ENCODE peak calls at places on chromosome 16, in ten cellular contexts. X is heart left ventricle, V is cardiac fibroblast, O is psoas muscle, N is left lung, R is A549, K is AG04450, S is choroid plexus epithelial cell, H is AG10803, E is BJ. Z is an unnamed sample.

GRCh38 chr16:2043980-2044451 is 3.6 kb downstream of the NTHL1 start:
- DNase-seq in X (no peak), V (no peak), O (no peak), N (peak), R (no peak), K (no peak), S (no peak), H (no peak), E (no peak), Z (no peak)

GRCh38 chr16:80197790-80198201 is 343.0 kb upstream of the DYNLRB2 start:
- DNase-seq in X (no peak), V (peak), O (no peak), N (no peak), R (peak), K (peak), S (peak), H (peak), E (peak), Z (peak)

GRCh38 chr16:88842308-88842756 is 14.4 kb downstream of the GALNS start:
- DNase-seq in X (no peak), V (no peak), O (no peak), N (no peak), R (no peak), K (no peak), S (no peak), H (no peak), E (no peak), Z (no peak)

GRCh38 chr16:56691885-56692284 is 9.6 kb downstream of the MT1X start:
- DNase-seq in X (no peak), V (peak), O (no peak), N (no peak), R (peak), K (no peak), S (peak), H (no peak), E (peak), Z (peak)

GRCh38 chr16:17827313-17827712 is 356.6 kb upstream of the XYLT1 start:
- DNase-seq in X (no peak), V (peak), O (no peak), N (no peak), R (no peak), K (no peak), S (peak), H (peak), E (no peak), Z (peak)

GRCh38 chr16:1174477-1175357 is 21.8 kb downstream of the CACNA1H start:
- DNase-seq in X (no peak), V (no peak), O (no peak), N (no peak), R (no peak), K (no peak), S (peak), H (peak), E (no peak), Z (no peak)

GRCh38 chr16:12754824-12755543 is 48.7 kb downstream of the CPPED1 start:
- DNase-seq in X (no peak), V (peak), O (no peak), N (no peak), R (no peak), K (no peak), S (peak), H (peak), E (no peak), Z (no peak)

GRCh38 chr16:66701061-66701460 is 4.5 kb upstream of the CMTM4 start:
- DNase-seq in X (no peak), V (peak), O (no peak), N (no peak), R (no peak), K (no peak), S (peak), H (no peak), E (no peak), Z (no peak)

GRCh38 chr16:61987474-61988012 is 48.7 kb downstream of the CDH8 start:
- DNase-seq in X (no peak), V (no peak), O (no peak), N (no peak), R (no peak), K (no peak), S (no peak), H (no peak), E (no peak), Z (no peak)

GRCh38 chr16:72590179-72590937 is 418.4 kb upstream of the PMFBP1 start:
- DNase-seq in X (no peak), V (no peak), O (no peak), N (no peak), R (no peak), K (no peak), S (peak), H (peak), E (peak), Z (no peak)

GRCh38 chr16:3038896-3039295 is 2.2 kb upstream of the BICDL2 start:
- DNase-seq in X (no peak), V (no peak), O (no peak), N (no peak), R (no peak), K (no peak), S (no peak), H (no peak), E (no peak), Z (no peak)

GRCh38 chr16:80974649-80975376 is 31.9 kb downstream of the CMC2 start:
- DNase-seq in X (no peak), V (peak), O (no peak), N (no peak), R (no peak), K (no peak), S (peak), H (no peak), E (no peak), Z (no peak)

GRCh38 chr16:7246578-7246977 is 86.1 kb upstream of the RBFOX1 start:
- DNase-seq in X (no peak), V (no peak), O (no peak), N (no peak), R (no peak), K (no peak), S (no peak), H (no peak), E (no peak), Z (no peak)

GRCh38 chr16:81571175-81571574 is 126.6 kb downstream of the CMIP start:
- DNase-seq in X (no peak), V (no peak), O (no peak), N (no peak), R (no peak), K (no peak), S (no peak), H (no peak), E (no peak), Z (no peak)

GRCh38 chr16:10126686-10127085 is 55.5 kb downstream of the GRIN2A start:
- DNase-seq in X (no peak), V (peak), O (no peak), N (no peak), R (no peak), K (no peak), S (no peak), H (peak), E (peak), Z (peak)

GRCh38 chr16:56262148-56262878 is 71.0 kb downstream of the GNAO1 start:
- DNase-seq in X (no peak), V (no peak), O (no peak), N (no peak), R (no peak), K (no peak), S (no peak), H (no peak), E (no peak), Z (no peak)

GRCh38 chr16:22948058-22948602 is 134.2 kb downstream of the HS3ST2 start:
- DNase-seq in X (no peak), V (no peak), O (no peak), N (peak), R (no peak), K (no peak), S (no peak), H (no peak), E (no peak), Z (no peak)

GRCh38 chr16:17416461-17417221 is 54.1 kb downstream of the XYLT1 start:
- DNase-seq in X (peak), V (peak), O (no peak), N (peak), R (no peak), K (no peak), S (peak), H (peak), E (no peak), Z (no peak)

GRCh38 chr16:81314603-81315270 is at the start of gene GAN:
- DNase-seq in X (peak), V (peak), O (peak), N (peak), R (peak), K (peak), S (peak), H (peak), E (peak), Z (peak)

GRCh38 chr16:87392823-87393679 is 915 bp downstream of the MAP1LC3B start:
- DNase-seq in X (no peak), V (peak), O (peak), N (peak), R (peak), K (no peak), S (peak), H (peak), E (no peak), Z (no peak)

GRCh38 chr16:12896562-12896961 is 4.8 kb upstream of the SHISA9 start:
- DNase-seq in X (no peak), V (peak), O (no peak), N (no peak), R (no peak), K (no peak), S (no peak), H (peak), E (no peak), Z (no peak)

GRCh38 chr16:35431829-35432663 is 1972.6 kb downstream of the TP53TG3F start:
- DNase-seq in X (no peak), V (no peak), O (no peak), N (peak), R (no peak), K (no peak), S (no peak), H (no peak), E (no peak), Z (no peak)

GRCh38 chr16:50653056-50653455 is 28.1 kb downstream of the SNX20 start:
- DNase-seq in X (no peak), V (no peak), O (no peak), N (no peak), R (no peak), K (no peak), S (no peak), H (no peak), E (no peak), Z (no peak)

GRCh38 chr16:56029026-56029425 is 153.9 kb upstream of the CES5A start:
- DNase-seq in X (no peak), V (no peak), O (no peak), N (no peak), R (no peak), K (no peak), S (no peak), H (no peak), E (no peak), Z (no peak)

GRCh38 chr16:1788095-1788707 is 5.3 kb downstream of the IGFALS start:
- DNase-seq in X (peak), V (no peak), O (no peak), N (peak), R (no peak), K (no peak), S (no peak), H (no peak), E (no peak), Z (no peak)

GRCh38 chr16:2815299-2815771 is 1.7 kb upstream of the PRSS21 start:
- DNase-seq in X (no peak), V (no peak), O (no peak), N (no peak), R (no peak), K (no peak), S (no peak), H (no peak), E (no peak), Z (no peak)

GRCh38 chr16:8751481-8752311 is 45.7 kb downstream of the TMEM186 start:
- DNase-seq in X (no peak), V (peak), O (no peak), N (no peak), R (peak), K (peak), S (peak), H (peak), E (peak), Z (peak)

GRCh38 chr16:87648236-87648635 is 45.9 kb downstream of the JPH3 start:
- DNase-seq in X (no peak), V (no peak), O (no peak), N (peak), R (no peak), K (no peak), S (no peak), H (no peak), E (no peak), Z (no peak)

GRCh38 chr16:82621796-82622195 is 5.0 kb upstream of the CDH13 start:
- DNase-seq in X (no peak), V (no peak), O (no peak), N (no peak), R (no peak), K (no peak), S (no peak), H (no peak), E (no peak), Z (no peak)
- TF ChIP-seq CTCF in X (no peak), V (peak), O (no peak), N (no peak), R (peak), K (peak), S (peak), H (peak), E (peak), Z (peak)

DNA sequence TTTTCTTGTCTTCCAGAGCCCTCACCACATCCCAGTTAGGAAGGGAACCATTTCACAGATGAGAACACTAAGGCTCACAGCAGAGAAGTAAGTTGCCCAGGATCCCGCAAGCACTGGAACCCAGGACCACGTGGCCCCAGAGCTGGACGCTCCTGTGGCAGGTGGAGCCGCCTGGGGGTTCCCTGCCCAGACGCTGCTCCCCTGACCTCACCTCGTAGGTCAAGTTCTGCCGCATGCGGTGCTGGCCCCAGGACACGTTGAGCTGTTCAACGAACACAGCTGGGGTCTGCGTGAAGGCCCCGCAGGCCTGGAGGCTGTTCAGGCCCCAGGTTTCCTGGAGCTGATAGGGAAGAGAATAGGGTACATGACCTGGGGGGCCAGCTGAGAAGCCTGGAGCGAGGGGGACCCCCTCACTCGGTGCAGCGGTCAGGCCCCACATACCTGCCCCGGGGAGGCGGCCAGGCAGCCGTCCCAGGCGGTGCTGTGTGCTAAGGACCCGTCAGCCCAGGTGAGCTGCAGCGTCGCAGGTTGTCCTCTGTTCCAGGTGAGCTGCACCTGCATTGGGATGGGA is 54.1 kb downstream of the RMI2 start:
- DNase-seq in X (no peak), V (no peak), O (no peak), N (peak), R (no peak), K (no peak), S (no peak), H (no peak), E (no peak), Z (no peak)
- H3K4me3 ChIP-seq in X (no peak), V (no peak), O (no peak), N (no peak), R (no peak), K (no peak), S (no peak), H (no peak), E (no peak), Z (no peak)

GRCh38 chr16:27822529-27823437 is 240.7 kb downstream of the GSG1L start:
- DNase-seq in X (no peak), V (no peak), O (no peak), N (no peak), R (no peak), K (no peak), S (no peak), H (no peak), E (no peak), Z (no peak)
- TF ChIP-seq CTCF in X (no peak), V (no peak), O (no peak), N (no peak), R (no peak), K (no peak), S (no peak), H (no peak), E (no peak), Z (no peak)

GRCh38 chr16:4320030-4320429 is 4.2 kb downstream of the GLIS2 start:
- DNase-seq in X (no peak), V (peak), O (peak), N (peak), R (no peak), K (no peak), S (no peak), H (no peak), E (no peak), Z (no peak)

GRCh38 chr16:4317471-4318170 is 1.8 kb downstream of the GLIS2 start:
- DNase-seq in X (no peak), V (peak), O (peak), N (peak), R (no peak), K (no peak), S (no peak), H (no peak), E (no peak), Z (no peak)

GRCh38 chr16:4319454-4319853 is 3.6 kb downstream of the GLIS2 start:
- DNase-seq in X (no peak), V (peak), O (peak), N (peak), R (no peak), K (no peak), S (no peak), H (no peak), E (no peak), Z (no peak)

GRCh38 chr16:4316732-4317461 is 1.0 kb downstream of the GLIS2 start:
- DNase-seq in X (no peak), V (peak), O (peak), N (peak), R (no peak), K (no peak), S (no peak), H (no peak), E (no peak), Z (no peak)

DNA sequence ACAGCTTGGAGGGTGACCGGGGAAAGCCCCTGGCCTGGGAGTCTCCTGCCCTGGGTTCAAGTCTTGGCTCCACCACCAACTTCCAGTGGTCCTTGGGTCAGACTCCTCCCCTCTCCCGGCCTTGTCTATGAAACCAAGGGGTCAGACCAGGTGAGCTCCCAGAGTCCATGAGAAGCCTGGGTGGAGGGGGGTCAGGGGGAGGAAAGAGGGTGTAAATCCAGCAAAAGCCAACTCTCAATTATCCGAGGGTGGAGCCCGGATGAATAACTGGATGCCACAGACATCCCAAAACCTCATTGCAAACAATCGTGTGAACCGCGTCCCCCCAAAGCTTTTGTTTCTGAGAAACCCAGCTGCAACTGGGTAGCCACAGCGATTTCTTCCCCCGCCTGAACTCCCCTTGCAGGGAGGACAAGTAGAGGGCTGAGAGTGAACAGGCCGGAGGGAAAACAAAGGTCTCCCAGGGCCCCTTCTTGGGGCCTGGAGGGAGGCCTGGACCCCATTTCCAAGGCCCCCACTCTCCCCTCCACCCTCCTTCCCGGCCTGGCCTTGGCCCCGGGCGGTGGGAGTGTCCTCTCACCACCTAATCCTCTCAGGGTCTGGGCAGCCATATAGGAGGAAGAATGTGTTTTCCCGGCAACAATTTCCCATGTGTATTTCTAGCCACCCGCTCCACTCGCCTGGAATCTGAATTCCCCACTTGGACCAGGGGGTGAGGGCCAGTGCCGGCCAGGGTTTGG is 2.5 kb downstream of the GLIS2 start:
- DNase-seq in X (no peak), V (peak), O (no peak), N (no peak), R (no peak), K (no peak), S (no peak), H (no peak), E (no peak), Z (no peak)
- H3K4me3 ChIP-seq in X (peak), V (peak), O (peak), N (peak), R (peak), K (peak), S (no peak), H (peak), E (peak), Z (peak)

GRCh38 chr16:19400709-19401108 is 17.0 kb upstream of the TMC5 start:
- DNase-seq in X (no peak), V (no peak), O (no peak), N (no peak), R (no peak), K (no peak), S (no peak), H (no peak), E (no peak), Z (no peak)
- TF ChIP-seq CTCF in X (no peak), V (no peak), O (no peak), N (no peak), R (peak), K (no peak), S (no peak), H (no peak), E (no peak), Z (no peak)

GRCh38 chr16:29745126-29745852 is 501 bp downstream of the C16orf54 start:
- DNase-seq in X (no peak), V (no peak), O (no peak), N (peak), R (no peak), K (no peak), S (no peak), H (no peak), E (no peak), Z (no peak)

GRCh38 chr16:29744541-29745101 is 1.2 kb downstream of the C16orf54 start:
- DNase-seq in X (no peak), V (no peak), O (no peak), N (no peak), R (no peak), K (no peak), S (no peak), H (no peak), E (no peak), Z (no peak)

GRCh38 chr16:29748077-29748759 is 2.4 kb upstream of the C16orf54 start:
- DNase-seq in X (no peak), V (no peak), O (no peak), N (peak), R (no peak), K (no peak), S (no peak), H (no peak), E (no peak), Z (no peak)

GRCh38 chr16:29743827-29744531 is 1.8 kb downstream of the C16orf54 start:
- DNase-seq in X (no peak), V (no peak), O (no peak), N (no peak), R (no peak), K (no peak), S (no peak), H (no peak), E (no peak), Z (no peak)

DNA sequence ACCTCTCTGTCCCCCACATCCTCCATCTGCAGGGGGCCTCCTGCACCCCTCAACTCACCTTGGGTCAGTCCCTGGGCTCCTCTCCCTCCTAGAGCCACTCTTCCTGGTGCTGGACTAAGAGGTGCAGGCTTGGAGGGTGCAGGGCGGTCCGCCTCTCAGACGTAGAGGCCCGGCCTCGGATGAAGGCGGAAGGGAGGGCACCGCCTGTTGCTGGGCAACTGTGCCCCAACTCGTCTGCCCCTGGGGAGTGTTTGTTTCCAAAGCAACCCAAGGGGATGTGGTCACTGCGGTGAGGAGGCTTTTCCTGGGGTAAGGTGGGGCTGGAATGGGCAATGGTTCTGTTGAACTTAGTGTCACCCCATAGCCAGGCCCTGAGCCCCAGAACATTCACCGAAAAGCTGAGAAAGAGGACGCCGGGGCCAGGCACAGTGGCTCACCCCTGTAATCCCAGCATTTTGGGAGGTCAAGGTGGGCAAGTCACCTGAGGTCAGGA is at the start of gene C16orf54:
- DNase-seq in X (peak), V (no peak), O (peak), N (peak), R (no peak), K (no peak), S (no peak), H (no peak), E (no peak), Z (no peak)
- H3K4me3 ChIP-seq in X (peak), V (no peak), O (peak), N (peak), R (no peak), K (no peak), S (no peak), H (no peak), E (no peak), Z (no peak)

GRCh38 chr16:58515125-58515870 is at the start of gene SETD6:
- DNase-seq in X (peak), V (peak), O (peak), N (peak), R (peak), K (peak), S (peak), H (peak), E (peak), Z (peak)
- TF ChIP-seq CTCF in X (peak), V (peak), O (peak), N (peak), R (no peak), K (no peak), S (peak), H (no peak), E (peak), Z (peak)

Z was measured in retinal pigment epithelial cell.